ENCODE peak calls at places on chromosomes 11 and 22, in six cellular contexts. M, F, A, P, W and B are unnamed samples.

GRCh38 chr11:11265320-11265719 is 87.7 kb downstream of the CSNK2A3 start:
- DNase-seq in M (no peak), W (no peak), P (no peak), F (no peak), A (no peak), B (no peak)

GRCh38 chr22:41725510-41726110 is 26.3 kb downstream of the MEI1 start:
- DNase-seq in A (no peak), W (peak; percentile 8), M (no peak), F (no peak), P (no peak), B (no peak)

GRCh38 chr22:40021401-40022000 is 26.7 kb downstream of the FAM83F start:
- DNase-seq in P (no peak), M (no peak), W (no peak), F (no peak), A (no peak), B (no peak)

GRCh38 chr11:34356918-34357645 is 728 bp downstream of the ABTB2 start:
- DNase-seq in F (peak; percentile 55), P (peak; percentile 27), M (peak; percentile 80), W (peak; percentile 60), A (no peak), B (peak; percentile 42)

GRCh38 chr11:87092159-87092558 is 54.4 kb downstream of the TMEM135 start:
- DNase-seq in W (no peak), P (no peak), M (no peak), F (peak; percentile 34), A (no peak), B (no peak)

GRCh38 chr11:96167787-96168186 is 175.2 kb downstream of the MAML2 start:
- DNase-seq in P (no peak), W (no peak), F (no peak), M (no peak), A (no peak), B (no peak)

GRCh38 chr11:86208572-86208971 is 36.0 kb upstream of the EED start:
- DNase-seq in W (no peak), A (no peak), M (no peak), F (no peak), P (no peak), B (no peak)

GRCh38 chr11:105553015-105553414 is 56.9 kb upstream of the GRIA4 start:
- DNase-seq in F (no peak), A (peak; percentile 36), W (peak; percentile 0), M (no peak), P (no peak), B (no peak)

GRCh38 chr11:60360621-60361020 is 17.7 kb upstream of the MS4A7 start:
- DNase-seq in P (no peak), W (no peak), A (no peak), M (no peak), F (no peak), B (no peak)

GRCh38 chr11:65661599-65662246 is 993 bp downstream of the RELA start:
- DNase-seq in M (no peak), F (no peak), A (no peak), W (no peak), P (no peak), B (no peak)

GRCh38 chr11:113397212-113397611 is 9.6 kb downstream of the ANKK1 start:
- DNase-seq in F (no peak), A (no peak), P (no peak), W (no peak), M (no peak), B (no peak)

GRCh38 chr11:65590240-65590738 is 5.3 kb downstream of the KCNK7 start:
- DNase-seq in M (no peak), A (no peak), F (no peak), W (no peak), P (no peak), B (no peak)

GRCh38 chr11:15339302-15339701 is 224.6 kb downstream of the INSC start:
- DNase-seq in W (no peak), A (no peak), P (no peak), M (no peak), F (no peak), B (no peak)

GRCh38 chr11:65418431-65418680 is 4.2 kb upstream of the NEAT1 start:
- DNase-seq in P (peak; percentile 73), M (peak; percentile 57), W (no peak), F (no peak), A (no peak), B (no peak)

GRCh38 chr11:61966673-61967176 is 709 bp downstream of the FTH1 start:
- DNase-seq in W (peak; percentile 51), F (no peak), A (no peak), M (peak; percentile 55), P (peak; percentile 23), B (no peak)

GRCh38 chr11:75896843-75897419 is 81.9 kb downstream of the UVRAG start:
- DNase-seq in F (peak; percentile 63), M (peak; percentile 52), A (peak; percentile 21), P (peak; percentile 66), W (peak; percentile 41), B (no peak)

GRCh38 chr11:477042-477715 is 27.1 kb downstream of the PTDSS2 start:
- DNase-seq in F (no peak), P (no peak), A (no peak), W (no peak), M (no peak), B (no peak)

GRCh38 chr22:45709866-45710265 is 38.2 kb downstream of the ATXN10 start:
- DNase-seq in F (peak; percentile 81), M (no peak), P (no peak), A (no peak), W (peak; percentile 77), B (no peak)

GRCh38 chr11:116643521-116643920 is 129.3 kb downstream of the BUD13 start:
- DNase-seq in W (no peak), M (no peak), F (no peak), A (no peak), P (no peak), B (no peak)

DNA sequence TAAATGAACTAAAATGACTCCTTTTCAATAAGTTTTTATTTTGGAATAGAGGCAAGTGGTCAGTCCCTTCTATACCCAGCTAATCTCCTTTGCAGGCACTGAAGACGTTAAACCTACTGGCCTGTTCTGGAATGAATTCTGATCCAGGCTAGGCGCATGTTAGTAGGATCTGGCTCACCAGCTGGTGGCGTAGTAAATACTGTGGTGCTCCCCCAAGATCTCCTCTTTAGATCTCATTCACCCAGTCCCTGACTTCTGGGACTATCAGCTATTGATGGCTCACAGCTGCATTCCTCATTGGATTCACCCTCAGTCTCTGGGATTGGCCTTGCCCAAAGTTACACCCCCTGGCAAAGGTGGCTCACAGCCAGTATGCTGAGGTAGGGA is 173.6 kb upstream of the DDI1 start:
- DNase-seq in A (no peak), P (no peak), M (no peak), W (no peak), F (no peak), B (no peak)
- TF ChIP-seq CTCF in A (no peak), P (no peak), M (no peak), W (no peak), F (no peak), B (no peak)

GRCh38 chr11:126282742-126283591 is at the start of gene TIRAP:
- DNase-seq in P (peak; percentile 61), W (peak; percentile 46), A (no peak), M (peak; percentile 65), F (peak; percentile 50), B (peak; percentile 62)
- TF ChIP-seq CTCF in P (no peak), W (no peak), A (no peak), M (no peak), F (no peak), B (no peak)

GRCh38 chr11:120625565-120625964 is 114.0 kb downstream of the GRIK4 start:
- DNase-seq in F (no peak), P (no peak), W (no peak), M (no peak), A (no peak), B (no peak)

GRCh38 chr11:120627535-120628163 is 116.1 kb downstream of the GRIK4 start:
- DNase-seq in P (no peak), M (no peak), A (no peak), F (no peak), W (no peak), B (no peak)

GRCh38 chr11:120618399-120618798 is 106.9 kb downstream of the GRIK4 start:
- DNase-seq in M (no peak), W (no peak), F (no peak), P (no peak), A (no peak), B (no peak)

GRCh38 chr11:120626791-120627190 is 115.2 kb downstream of the GRIK4 start:
- DNase-seq in A (no peak), F (no peak), W (no peak), M (no peak), P (no peak), B (no peak)

GRCh38 chr11:120622189-120622912 is 110.8 kb downstream of the GRIK4 start:
- DNase-seq in M (no peak), W (peak; percentile 4), F (peak; percentile 14), P (peak; percentile 83), A (no peak), B (no peak)
- TF ChIP-seq CTCF in M (peak; percentile 17), W (no peak), F (peak; percentile 33), P (peak; percentile 70), A (peak; percentile 35), B (peak; percentile 36)

GRCh38 chr11:81420668-81421550 is 1312.8 kb downstream of the FAM181B start:
- DNase-seq in P (no peak), M (peak; percentile 15), W (no peak), F (no peak), A (no peak), B (no peak)
- TF ChIP-seq CTCF in P (no peak), M (no peak), W (no peak), F (no peak), A (no peak), B (no peak)

GRCh38 chr11:111870522-111870886 is 877 bp downstream of the ALG9 start:
- DNase-seq in F (no peak), P (no peak), M (no peak), W (no peak), A (no peak), B (peak; percentile 13)

GRCh38 chr11:111870113-111870512 is 1.3 kb downstream of the ALG9 start:
- DNase-seq in A (no peak), M (no peak), P (no peak), W (no peak), F (no peak), B (no peak)

GRCh38 chr11:111871693-111872161 is 346 bp upstream of the ALG9 start:
- DNase-seq in F (no peak), P (no peak), A (no peak), M (no peak), W (no peak), B (no peak)

DNA sequence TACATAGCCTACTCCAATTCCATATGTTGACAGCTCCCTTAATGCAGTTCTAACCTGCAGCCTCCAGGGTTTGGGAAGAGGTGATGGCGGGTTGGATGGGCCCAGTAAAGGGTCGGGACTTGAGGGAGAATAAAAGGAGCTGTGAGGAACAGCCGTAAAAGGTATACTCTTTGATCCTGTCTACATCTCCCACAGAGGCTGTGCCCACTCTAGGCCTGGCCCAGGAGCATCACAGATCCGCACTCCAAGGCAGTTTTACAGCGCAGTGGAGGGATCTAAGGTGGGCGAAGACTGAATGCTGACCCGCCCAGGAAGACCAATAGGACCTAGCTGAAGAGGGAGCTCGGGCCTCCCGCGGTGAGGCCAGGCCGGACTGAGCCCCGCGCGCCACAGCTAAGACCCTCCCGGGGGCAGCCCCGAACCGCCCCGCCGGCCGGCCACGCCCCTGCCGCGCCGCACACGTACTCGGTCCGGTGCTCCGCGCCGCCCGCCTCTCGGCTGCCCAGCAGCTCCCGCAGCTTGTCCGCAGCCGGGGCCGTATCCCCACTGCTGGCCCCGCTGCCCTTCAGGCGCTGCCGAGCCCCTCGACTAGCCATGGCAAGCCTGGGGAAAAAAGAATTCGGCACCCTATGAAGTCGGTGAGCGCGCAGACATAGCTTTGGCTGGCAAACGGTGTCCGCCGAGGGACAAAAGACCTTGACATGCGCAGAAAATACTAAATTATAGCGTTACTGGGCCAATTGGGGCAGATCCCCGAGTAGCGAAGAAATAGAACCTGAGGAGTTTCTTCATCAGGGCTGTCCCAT is at the start of gene ALG9:
- DNase-seq in F (peak; percentile 82), W (peak; percentile 82), M (peak; percentile 82), P (peak; percentile 78), A (peak; percentile 60), B (peak; percentile 87)
- TF ChIP-seq CTCF in F (peak; percentile 42), W (no peak), M (peak; percentile 42), P (peak; percentile 38), A (peak; percentile 17), B (no peak)